ENCODE peak calls at places on chromosomes 6 and 20, in seven cellular contexts. Z is SJSA1, I is right lobe of liver, A is mammary epithelial cell, K is upper lobe of right lung, F is lower lobe of right lung, G is DND-41. Q is an unnamed sample.

GRCh38 chr6:90463359-90463758 is 123.5 kb downstream of the MAP3K7 start:
- DNase-seq in K (no peak), I (no peak), Z (no peak), A (no peak), G (peak; percentile 59), F (no peak), Q (peak; percentile 56)

GRCh38 chr6:155974967-155975366 is 519.3 kb upstream of the NOX3 start:
- DNase-seq in G (no peak), A (no peak), I (no peak), Z (no peak), K (no peak), F (no peak), Q (no peak)

GRCh38 chr6:166757226-166758135 is 130.4 kb upstream of the RPS6KA2 start:
- DNase-seq in K (no peak), F (no peak), A (peak; percentile 58), Z (no peak), I (no peak), G (peak; percentile 24), Q (no peak)

GRCh38 chr6:27505209-27506027 is 32.5 kb upstream of the ZNF184 start:
- DNase-seq in A (peak; percentile 91), I (no peak), Z (peak; percentile 48), K (no peak), G (no peak), F (no peak), Q (peak; percentile 36)

GRCh38 chr6:106316376-106316769 is 9.2 kb downstream of the ATG5 start:
- DNase-seq in I (no peak), Z (no peak), F (no peak), G (no peak), K (no peak), A (no peak), Q (no peak)

GRCh38 chr20:2230671-2231488 is 64.9 kb upstream of the TGM3 start:
- DNase-seq in I (no peak), Z (peak; percentile 49), F (no peak), K (no peak), G (no peak), A (no peak), Q (no peak)

GRCh38 chr6:5139828-5140771 is 55.0 kb downstream of the PPP1R3G start:
- DNase-seq in Z (no peak), A (no peak), G (no peak), F (no peak), K (no peak), I (no peak), Q (no peak)

GRCh38 chr20:52500150-52500549 is 308.6 kb upstream of the ZFP64 start:
- DNase-seq in F (no peak), I (no peak), G (no peak), A (no peak), Z (no peak), K (no peak), Q (no peak)

GRCh38 chr6:84136364-84137050 is 90.9 kb downstream of the CEP162 start:
- DNase-seq in F (no peak), I (no peak), Z (no peak), A (no peak), G (no peak), K (no peak), Q (no peak)

GRCh38 chr6:29019629-29020028 is 14.5 kb upstream of the ZNF311 start:
- DNase-seq in K (no peak), A (no peak), I (no peak), Z (no peak), G (no peak), F (no peak), Q (no peak)

GRCh38 chr6:30743099-30744053 is 889 bp upstream of the FLOT1 start:
- DNase-seq in K (peak; percentile 73), Z (no peak), A (peak; percentile 50), G (peak; percentile 58), I (no peak), F (peak; percentile 51), Q (peak; percentile 33)

GRCh38 chr6:14619419-14619781 is 501.8 kb downstream of the CD83 start:
- DNase-seq in K (no peak), Z (no peak), I (no peak), F (no peak), G (no peak), A (no peak), Q (no peak)

GRCh38 chr6:63441266-63441956 is 121.6 kb upstream of the LGSN start:
- DNase-seq in Z (no peak), K (no peak), F (no peak), G (no peak), I (no peak), A (no peak), Q (no peak)

GRCh38 chr6:13519839-13520238 is 32.4 kb upstream of the GFOD1 start:
- DNase-seq in I (no peak), G (no peak), Z (no peak), A (no peak), F (no peak), K (no peak), Q (no peak)

GRCh38 chr6:116924245-116924644 is 47.2 kb downstream of the RFX6 start:
- DNase-seq in G (no peak), A (no peak), K (no peak), Z (no peak), I (no peak), F (no peak), Q (no peak)

GRCh38 chr6:22614541-22614940 is 45.2 kb downstream of the HDGFL1 start:
- DNase-seq in K (no peak), I (no peak), F (no peak), G (no peak), Z (no peak), A (no peak), Q (no peak)

GRCh38 chr20:13458860-13459451 is 179.8 kb downstream of the TASP1 start:
- DNase-seq in Z (no peak), A (peak; percentile 35), G (peak; percentile 54), F (no peak), K (no peak), I (no peak), Q (no peak)

GRCh38 chr20:881051-881820 is 34.9 kb downstream of the ANGPT4 start:
- DNase-seq in K (no peak), G (peak; percentile 10), A (peak; percentile 83), I (no peak), Z (no peak), F (no peak), Q (no peak)

GRCh38 chr20:56032251-56032650 is 26.9 kb upstream of the CBLN4 start:
- DNase-seq in Z (no peak), A (no peak), F (no peak), I (no peak), K (no peak), G (no peak), Q (no peak)

GRCh38 chr6:159691133-159691962 is 1.7 kb downstream of the SOD2 start:
- DNase-seq in Z (no peak), K (no peak), A (peak; percentile 87), G (peak; percentile 22), F (no peak), I (no peak), Q (peak; percentile 62)

GRCh38 chr6:27767851-27768250 is 144.3 kb downstream of the OR2B2 start:
- DNase-seq in Z (no peak), I (no peak), G (no peak), F (no peak), A (no peak), K (no peak), Q (no peak)

GRCh38 chr6:4522453-4522852 is 253.8 kb upstream of the CDYL start:
- DNase-seq in F (no peak), K (peak; percentile 62), Z (no peak), G (no peak), A (no peak), I (no peak), Q (no peak)

GRCh38 chr20:39269031-39269461 is 306.9 kb downstream of the DHX35 start:
- DNase-seq in G (peak; percentile 86), A (peak; percentile 4), K (peak; percentile 76), I (peak; percentile 63), F (peak; percentile 54), Z (peak; percentile 47), Q (no peak)

GRCh38 chr20:47566269-47566668 is 64.6 kb downstream of the NCOA3 start:
- DNase-seq in Z (no peak), G (no peak), F (no peak), A (no peak), K (no peak), I (no peak), Q (no peak)

GRCh38 chr6:151675746-151676459 is 131.6 kb upstream of the ESR1 start:
- DNase-seq in A (peak; percentile 38), Z (no peak), I (peak; percentile 68), F (peak; percentile 62), K (peak; percentile 74), G (peak; percentile 31), Q (peak; percentile 28)

GRCh38 chr20:59322813-59323469 is 22.5 kb downstream of the EDN3 start:
- DNase-seq in K (no peak), Z (no peak), F (no peak), G (no peak), A (no peak), I (no peak), Q (no peak)

GRCh38 chr6:160445130-160445529 is 97.0 kb downstream of the SLC22A3 start:
- DNase-seq in G (no peak), K (peak; percentile 70), I (no peak), A (no peak), Z (no peak), F (peak; percentile 59), Q (no peak)

GRCh38 chr6:118886641-118887040 is 7.3 kb upstream of the ASF1A start:
- DNase-seq in A (no peak), F (no peak), G (peak; percentile 39), Z (no peak), K (no peak), I (no peak), Q (no peak)

GRCh38 chr20:38143646-38144554 is 21.2 kb downstream of the TGM2 start:
- DNase-seq in K (no peak), G (no peak), A (peak; percentile 97), Z (peak; percentile 93), I (peak; percentile 68), F (no peak), Q (no peak)

GRCh38 chr6:34671801-34672656 is 24.5 kb downstream of the ILRUN start:
- DNase-seq in G (peak; percentile 45), I (no peak), A (peak; percentile 75), Z (no peak), K (no peak), F (no peak), Q (peak; percentile 70)
- H3K4me3 ChIP-seq in G (no peak overlapping the region), I (no peak overlapping the region), A (no peak overlapping the region), Z (no peak overlapping the region), K (no peak overlapping the region), F (no peak overlapping the region), Q (peak overlapping the region; percentile 38)

GRCh38 chr6:89161326-89162046 is 15.6 kb downstream of the PM20D2 start:
- DNase-seq in I (no peak), Z (no peak), F (no peak), G (no peak), K (no peak), A (no peak), Q (no peak)
- H3K4me1 ChIP-seq in I (no peaks in the 10 kb centered on the region), Z (no peaks in the 10 kb centered on the region), F (no peaks in the 10 kb centered on the region), G (no peaks in the 10 kb centered on the region), K (no peaks in the 10 kb centered on the region), A (no peaks in the 10 kb centered on the region), Q (no peaks in the 10 kb centered on the region)

DNA sequence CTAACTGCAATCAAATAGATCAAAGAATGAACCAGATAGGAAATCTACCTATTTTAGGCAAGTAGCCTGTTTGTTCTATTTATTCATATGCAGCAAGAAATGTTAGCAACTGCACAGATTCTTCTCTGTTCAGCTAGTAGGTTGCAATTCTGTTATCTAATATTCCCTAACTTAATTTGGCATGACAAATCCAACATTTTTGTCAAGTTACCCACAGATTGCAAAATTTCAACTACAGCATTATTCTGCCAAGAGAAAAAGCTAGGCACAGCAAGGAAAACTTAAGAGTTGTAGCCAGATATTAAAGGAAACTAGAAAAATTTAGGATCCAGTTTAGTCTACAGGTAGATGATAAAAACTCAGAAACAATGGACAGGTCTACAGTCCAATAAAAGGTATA is 104.4 kb upstream of the SYNCRIP start:
- DNase-seq in G (no peak), I (no peak), A (no peak), K (no peak), F (no peak), Z (no peak), Q (no peak)
- H3K27ac ChIP-seq in G (no peak overlapping the region), I (no peak overlapping the region), A (no peak overlapping the region), K (no peak overlapping the region), F (no peak overlapping the region), Z (no peak overlapping the region), Q (no peak overlapping the region)

GRCh38 chr6:36609582-36609981 is 15.4 kb downstream of the SRSF3 start:
- DNase-seq in A (no peak), Z (no peak), F (no peak), K (no peak), G (no peak), I (no peak), Q (no peak)
- H3K4me3 ChIP-seq in A (no peak overlapping the region), Z (no peak overlapping the region), F (no peak overlapping the region), K (no peak overlapping the region), G (no peak overlapping the region), I (no peak overlapping the region), Q (no peak overlapping the region)